ENCODE peak calls at places on chromosomes 11 and 22, in eight cellular contexts. F, J, Z, K, Y, T, X and L are unnamed samples.

GRCh38 chr22:49795521-49795920 is 32.2 kb downstream of the BRD1 start:
- DNase-seq in F (no peak), J (peak; percentile 11), Z (no peak), K (no peak), Y (no peak), T (no peak), X (no peak), L (no peak)

GRCh38 chr11:39459606-39460005 is 1999.8 kb downstream of the LRRC4C start:
- DNase-seq in F (no peak), J (no peak), Z (no peak), K (no peak), Y (no peak), T (no peak), X (no peak), L (no peak)

GRCh38 chr22:19814428-19814827 is 40.2 kb downstream of the GNB1L start:
- DNase-seq in F (no peak), J (no peak), Z (no peak), K (no peak), Y (no peak), T (no peak), X (no peak), L (no peak)

GRCh38 chr22:47817380-47817779 is 1054.9 kb downstream of the TBC1D22A start:
- DNase-seq in F (no peak), J (no peak), Z (no peak), K (no peak), Y (no peak), T (no peak), X (no peak), L (no peak)

GRCh38 chr11:17778956-17779860 is 44.6 kb downstream of the KCNC1 start:
- DNase-seq in F (no peak), J (no peak), Z (no peak), K (no peak), Y (no peak), T (peak; percentile 69), X (no peak), L (no peak)

GRCh38 chr22:49532831-49533802 is 294.6 kb downstream of the BRD1 start:
- DNase-seq in F (no peak), J (no peak), Z (no peak), K (no peak), Y (no peak), T (peak; percentile 35), X (no peak), L (peak; percentile 47)

GRCh38 chr22:17717708-17718107 is 56.6 kb downstream of the BID start:
- DNase-seq in F (no peak), J (no peak), Z (peak; percentile 30), K (no peak), Y (no peak), T (no peak), X (no peak), L (no peak)

GRCh38 chr11:117457031-117457785 is 129.6 kb downstream of the CEP164 start:
- DNase-seq in F (no peak), J (no peak), Z (no peak), K (no peak), Y (no peak), T (no peak), X (no peak), L (peak; percentile 43)

GRCh38 chr11:13963169-13963948 is 836 bp downstream of the SPON1 start:
- DNase-seq in F (peak; percentile 22), J (peak; percentile 79), Z (peak; percentile 35), K (no peak), Y (no peak), T (peak; percentile 80), X (peak; percentile 66), L (no peak)

GRCh38 chr11:61347916-61348461 is 13.7 kb downstream of the CYB561A3 start:
- DNase-seq in F (no peak), J (no peak), Z (peak; percentile 85), K (no peak), Y (peak; percentile 69), T (no peak), X (no peak), L (peak; percentile 64)

GRCh38 chr11:9038537-9038936 is 34.7 kb upstream of the NRIP3 start:
- DNase-seq in F (no peak), J (no peak), Z (no peak), K (no peak), Y (no peak), T (no peak), X (no peak), L (no peak)

GRCh38 chr22:20591660-20592310 is 84.4 kb downstream of the MED15 start:
- DNase-seq in F (no peak), J (no peak), Z (peak; percentile 73), K (no peak), Y (no peak), T (no peak), X (peak; percentile 63), L (peak; percentile 64)

GRCh38 chr22:27512283-27512761 is 289.2 kb downstream of the MN1 start:
- DNase-seq in F (peak; percentile 90), J (peak; percentile 98), Z (peak; percentile 98), K (peak; percentile 63), Y (peak; percentile 92), T (peak; percentile 94), X (no peak), L (no peak)

GRCh38 chr22:40044870-40045834 is 50.4 kb downstream of the FAM83F start:
- DNase-seq in F (peak; percentile 52), J (peak; percentile 82), Z (peak; percentile 14), K (peak; percentile 57), Y (no peak), T (peak; percentile 86), X (peak; percentile 86), L (peak; percentile 83)

GRCh38 chr11:76626921-76627391 is 43.6 kb downstream of the LRRC32 start:
- DNase-seq in F (no peak), J (no peak), Z (peak; percentile 63), K (no peak), Y (peak; percentile 48), T (peak; percentile 77), X (no peak), L (no peak)

DNA sequence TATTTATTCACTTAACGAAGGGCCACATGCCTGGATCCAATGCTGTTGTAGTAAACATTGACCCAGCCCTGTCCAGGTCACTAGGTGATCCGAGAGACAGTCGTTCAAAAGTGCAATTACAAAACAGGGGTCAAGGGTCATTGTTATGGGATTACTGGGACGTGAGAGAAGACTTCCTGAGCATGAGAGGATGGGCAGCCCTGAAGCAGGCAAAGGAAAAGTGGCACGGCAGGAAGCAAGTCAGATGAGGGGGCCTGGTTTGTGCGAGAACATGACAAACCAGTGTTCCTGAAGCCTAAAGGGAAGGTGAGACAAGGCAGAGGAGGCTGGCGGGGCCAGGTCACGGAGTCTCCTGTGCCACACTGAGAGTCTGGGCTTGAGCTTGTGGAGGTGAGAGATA is 15.8 kb upstream of the MMP20 start:
- DNase-seq in F (no peak), J (no peak), Z (no peak), K (no peak), Y (no peak), T (no peak), X (peak; percentile 45), L (no peak)
- H3K4me3 ChIP-seq in F (no peak overlapping the region), J (no peak overlapping the region), Z (no peak overlapping the region), K (no peak overlapping the region), Y (no peak overlapping the region), T (no peak overlapping the region), X (no peak overlapping the region), L (no peak overlapping the region)

GRCh38 chr11:44833869-44834452 is 107.2 kb downstream of the TSPAN18 start:
- DNase-seq in F (no peak), J (no peak), Z (no peak), K (no peak), Y (no peak), T (no peak), X (peak; percentile 90), L (no peak)

GRCh38 chr11:44835979-44836378 is 109.2 kb downstream of the TSPAN18 start:
- DNase-seq in F (no peak), J (no peak), Z (no peak), K (no peak), Y (no peak), T (no peak), X (no peak), L (no peak)

GRCh38 chr11:44834846-44835245 is 108.1 kb downstream of the TSPAN18 start:
- DNase-seq in F (no peak), J (no peak), Z (no peak), K (no peak), Y (no peak), T (no peak), X (no peak), L (no peak)

GRCh38 chr11:44833221-44833620 is 106.5 kb downstream of the TSPAN18 start:
- DNase-seq in F (no peak), J (no peak), Z (no peak), K (no peak), Y (no peak), T (no peak), X (no peak), L (no peak)

GRCh38 chr11:44835326-44835725 is 108.6 kb downstream of the TSPAN18 start:
- DNase-seq in F (no peak), J (no peak), Z (no peak), K (no peak), Y (no peak), T (no peak), X (no peak), L (no peak)
- H3K4me1 ChIP-seq in F (peaks cover 59% of the 10 kb centered on the region), J (peaks cover 16% of the 10 kb centered on the region), Z (peaks cover 5% of the 10 kb centered on the region), K (peaks cover 15% of the 10 kb centered on the region), Y (no peaks in the 10 kb centered on the region), T (no peaks in the 10 kb centered on the region), X (peaks cover 61% of the 10 kb centered on the region), L (peaks cover 2% of the 10 kb centered on the region)

GRCh38 chr22:33920927-33921575 is 775 bp upstream of the LARGE1 start:
- DNase-seq in F (peak; percentile 100), J (peak; percentile 100), Z (peak; percentile 98), K (peak; percentile 99), Y (peak; percentile 98), T (peak; percentile 100), X (peak; percentile 99), L (peak; percentile 99)

GRCh38 chr22:33921576-33922181 is 1.4 kb upstream of the LARGE1 start:
- DNase-seq in F (peak; percentile 68), J (peak; percentile 85), Z (peak; percentile 60), K (peak; percentile 49), Y (peak; percentile 71), T (peak; percentile 89), X (peak; percentile 94), L (peak; percentile 77)

GRCh38 chr22:33923660-33924246 is 3.5 kb upstream of the LARGE1 start:
- DNase-seq in F (no peak), J (peak; percentile 56), Z (peak; percentile 82), K (peak; percentile 74), Y (peak; percentile 76), T (no peak), X (peak; percentile 94), L (no peak)

GRCh38 chr22:33922268-33922667 is 2.0 kb upstream of the LARGE1 start:
- DNase-seq in F (peak; percentile 25), J (peak; percentile 66), Z (peak; percentile 40), K (peak; percentile 34), Y (peak; percentile 67), T (peak; percentile 75), X (peak; percentile 90), L (no peak)

GRCh38 chr22:33923033-33923432 is 2.8 kb upstream of the LARGE1 start:
- DNase-seq in F (no peak), J (no peak), Z (peak; percentile 31), K (no peak), Y (no peak), T (no peak), X (no peak), L (no peak)
- H3K27me3 ChIP-seq in F (no peaks in the 10 kb centered on the region), J (no peaks in the 10 kb centered on the region), Z (peaks cover 6% of the 10 kb centered on the region), K (no peaks in the 10 kb centered on the region), Y (no peaks in the 10 kb centered on the region), T (no peaks in the 10 kb centered on the region), X (peaks cover 13% of the 10 kb centered on the region), L (peaks cover 3% of the 10 kb centered on the region)

DNA sequence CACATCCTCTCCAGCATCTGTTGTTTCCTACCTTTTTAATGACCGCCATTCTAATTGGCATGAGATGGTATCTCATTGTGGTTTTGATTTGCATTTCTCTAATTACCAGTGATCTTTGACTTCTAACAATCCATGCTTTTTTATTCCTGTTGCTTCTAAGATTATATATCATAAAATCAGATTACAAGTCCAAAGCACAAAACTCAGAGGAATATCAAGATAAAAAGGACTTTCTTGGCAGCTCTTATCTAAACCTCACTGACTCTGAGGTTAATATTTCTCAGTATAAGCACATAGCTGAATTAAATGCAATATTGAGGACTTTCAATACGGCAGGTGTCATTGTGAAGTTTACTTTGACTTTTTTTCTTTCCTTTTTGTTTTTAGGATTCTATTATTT is 11.4 kb downstream of the SLC5A12 start:
- DNase-seq in F (no peak), J (no peak), Z (no peak), K (no peak), Y (no peak), T (no peak), X (no peak), L (no peak)
- H3K4me3 ChIP-seq in F (no peak overlapping the region), J (no peak overlapping the region), Z (no peak overlapping the region), K (no peak overlapping the region), Y (no peak overlapping the region), T (no peak overlapping the region), X (no peak overlapping the region), L (no peak overlapping the region)